ENCODE peak calls at places on chromosomes 16 and 17, in eight cellular contexts. V is activated naive CD8-positive, alpha-beta T cell treated with anti-CD3 and anti-CD28 coated beads for 36 hours; H is activated CD8-positive, alpha-beta T cell treated with anti-CD3 and anti-CD28 coated beads for 36 hours; C is NCI-H345; E is NCI-H1092; D is fibroblast of the conjunctiva; Z is neural crest cell; N is uterus. W is an unnamed sample.

GRCh38 chr17:9905078-9905415 is at the start of gene RCVRN:
- DNase-seq in V (no peak), H (no peak), C (no peak), E (no peak), D (no peak), Z (no peak), N (no peak), W (no peak)

GRCh38 chr16:67964477-67965131 is 3.8 kb downstream of the SLC12A4 start:
- DNase-seq in V (no peak), H (no peak), C (peak; percentile 10), E (no peak), D (no peak), Z (no peak), N (no peak), W (no peak)

GRCh38 chr17:79793924-79794304 is 3.0 kb downstream of the CBX8 start:
- DNase-seq in V (no peak), H (no peak), C (no peak), E (no peak), D (no peak), Z (no peak), N (no peak), W (no peak)

GRCh38 chr17:37219876-37220608 is 155.7 kb upstream of the C17orf78 start:
- DNase-seq in V (no peak), H (no peak), C (no peak), E (no peak), D (no peak), Z (no peak), N (no peak), W (no peak)

GRCh38 chr16:850668-851067 is 50.1 kb upstream of the GNG13 start:
- DNase-seq in V (no peak), H (no peak), C (no peak), E (no peak), D (no peak), Z (no peak), N (no peak), W (no peak)

GRCh38 chr16:70714526-70715112 is 28.8 kb upstream of the MTSS2 start:
- DNase-seq in V (no peak), H (no peak), C (no peak), E (no peak), D (no peak), Z (no peak), N (no peak), W (no peak)

GRCh38 chr16:57660715-57661463 is 7.2 kb upstream of the ADGRG3 start:
- DNase-seq in V (no peak), H (no peak), C (no peak), E (no peak), D (no peak), Z (no peak), N (no peak), W (no peak)

GRCh38 chr17:29048440-29049360 is 5.8 kb downstream of the PIPOX start:
- DNase-seq in V (no peak), H (no peak), C (no peak), E (peak; percentile 19), D (no peak), Z (peak; percentile 55), N (no peak), W (peak; percentile 34)

GRCh38 chr17:8941980-8942617 is 23.4 kb downstream of the PIK3R5 start:
- DNase-seq in V (no peak), H (peak; percentile 77), C (no peak), E (no peak), D (no peak), Z (no peak), N (no peak), W (no peak)

GRCh38 chr17:21209511-21210175 is 4.3 kb downstream of the TMEM11 start:
- DNase-seq in V (no peak), H (no peak), C (peak; percentile 39), E (no peak), D (no peak), Z (no peak), N (no peak), W (no peak)

GRCh38 chr16:9091867-9092281 is 430 bp downstream of the HAPSTR1 start:
- DNase-seq in V (peak; percentile 62), H (peak; percentile 58), C (peak; percentile 29), E (no peak), D (no peak), Z (peak; percentile 6), N (peak; percentile 37), W (no peak)

GRCh38 chr16:85479972-85480726 is 133.0 kb upstream of the GSE1 start:
- DNase-seq in V (peak; percentile 18), H (peak; percentile 38), C (peak; percentile 73), E (peak; percentile 64), D (no peak), Z (peak; percentile 26), N (no peak), W (peak; percentile 85)

GRCh38 chr17:74881073-74881472 is 8.3 kb upstream of the FDXR start:
- DNase-seq in V (no peak), H (no peak), C (no peak), E (no peak), D (no peak), Z (no peak), N (no peak), W (no peak)

GRCh38 chr16:58843675-58844074 is 109.6 kb upstream of the GOT2 start:
- DNase-seq in V (no peak), H (no peak), C (no peak), E (no peak), D (peak; percentile 4), Z (no peak), N (no peak), W (no peak)

GRCh38 chr16:10694830-10695229 is at the start of gene TEKT5:
- DNase-seq in V (no peak), H (no peak), C (no peak), E (no peak), D (no peak), Z (no peak), N (no peak), W (no peak)

GRCh38 chr17:27549251-27549919 is 81.6 kb upstream of the LGALS9 start:
- DNase-seq in V (no peak), H (no peak), C (no peak), E (no peak), D (no peak), Z (no peak), N (no peak), W (no peak)

GRCh38 chr16:49457196-49457595 is 83.6 kb downstream of the C16orf78 start:
- DNase-seq in V (no peak), H (no peak), C (no peak), E (no peak), D (no peak), Z (no peak), N (no peak), W (no peak)

W was measured in NCI-H1436.